ENCODE peak calls at places on chromosome 21, in four cellular contexts. K is GM12878, O is H1, B is HepG2. H is an unnamed sample.

GRCh38 chr21:28487455-28488070 is 505.1 kb downstream of the LTN1 start:
- DNase-seq in B (no peak), O (no peak), K (no peak), H (no peak)

GRCh38 chr21:38511198-38511597 is 12.9 kb upstream of the ERG start:
- DNase-seq in O (no peak), K (no peak), B (no peak), H (no peak)

GRCh38 chr21:40752125-40752524 is 94.8 kb downstream of the DSCAM start:
- DNase-seq in B (no peak), O (no peak), K (no peak), H (peak; percentile 40)

GRCh38 chr21:33362044-33362555 is 37.3 kb downstream of the IFNAR1 start:
- DNase-seq in O (peak; percentile 70), B (no peak), K (no peak), H (peak; percentile 66)

GRCh38 chr21:30502041-30502440 is at the start of gene KRTAP19-5:
- DNase-seq in O (no peak), K (no peak), B (no peak), H (no peak)

GRCh38 chr21:34791776-34792503 is 123.1 kb downstream of the CLIC6 start:
- DNase-seq in O (no peak), K (no peak), B (no peak), H (no peak)

GRCh38 chr21:31198575-31198974 is 145.5 kb downstream of the TIAM1 start:
- DNase-seq in K (no peak), O (no peak), B (peak; percentile 30), H (peak; percentile 42)

GRCh38 chr21:32516729-32517649 is 68.3 kb downstream of the TCP10L start:
- DNase-seq in O (no peak), B (no peak), K (no peak), H (no peak)

GRCh38 chr21:39114871-39115658 is 68.2 kb downstream of the PSMG1 start:
- DNase-seq in K (no peak), O (no peak), B (peak; percentile 29), H (no peak)

GRCh38 chr21:33208534-33208933 is 21.2 kb upstream of the IFNAR2 start:
- DNase-seq in O (no peak), B (no peak), K (no peak), H (no peak)

GRCh38 chr21:46211376-46211775 is 17.2 kb downstream of the LSS start:
- DNase-seq in B (no peak), O (no peak), K (no peak), H (no peak)

GRCh38 chr21:27804515-27804914 is 837.6 kb upstream of the ADAMTS5 start:
- DNase-seq in B (no peak), K (no peak), O (no peak), H (no peak)

GRCh38 chr21:18529253-18529652 is 125.7 kb upstream of the TMPRSS15 start:
- DNase-seq in O (no peak), B (no peak), K (no peak), H (no peak)

GRCh38 chr21:43770066-43770655 is 5.9 kb downstream of the CSTB start:
- DNase-seq in B (no peak), O (no peak), K (no peak), H (no peak)

GRCh38 chr21:36145259-36145658 is 10.4 kb downstream of the CBR3 start:
- DNase-seq in K (no peak), B (no peak), O (no peak), H (no peak)

GRCh38 chr21:39527664-39528381 is 76.1 kb downstream of the SH3BGR start:
- DNase-seq in O (no peak), K (no peak), B (peak; percentile 67), H (no peak)

GRCh38 chr21:34722684-34723300 is 54.0 kb downstream of the CLIC6 start:
- DNase-seq in B (no peak), K (no peak), O (peak; percentile 78), H (peak; percentile 42)

GRCh38 chr21:33198346-33199135 is 31.2 kb upstream of the IFNAR2 start:
- DNase-seq in O (no peak), B (no peak), K (no peak), H (no peak)

GRCh38 chr21:35337573-35337972 is 288.5 kb upstream of the RUNX1 start:
- DNase-seq in B (no peak), O (no peak), K (no peak), H (no peak)

GRCh38 chr21:24046816-24047443 is 1560.4 kb downstream of the MRPL39 start:
- DNase-seq in O (no peak), B (no peak), K (no peak), H (no peak)

GRCh38 chr21:31866077-31866511 is 6.7 kb upstream of the HUNK start:
- DNase-seq in K (no peak), O (peak; percentile 98), B (peak; percentile 65), H (peak; percentile 76)

GRCh38 chr21:35932232-35932911 is 128.0 kb downstream of the SETD4 start:
- DNase-seq in B (no peak), O (no peak), K (peak; percentile 36), H (no peak)

GRCh38 chr21:29704719-29705118 is 235.1 kb downstream of the GRIK1 start:
- DNase-seq in B (no peak), K (no peak), O (no peak), H (no peak)

GRCh38 chr21:34008618-34009017 is 64.8 kb upstream of the MRPS6 start:
- DNase-seq in B (no peak), O (no peak), K (no peak), H (no peak)

GRCh38 chr21:37435120-37435519 is 68.5 kb downstream of the DYRK1A start:
- DNase-seq in O (no peak), K (no peak), B (no peak), H (no peak)

GRCh38 chr21:17513214-17514123 is 626 bp downstream of the CXADR start:
- DNase-seq in B (peak; percentile 16), O (peak; percentile 67), K (no peak), H (no peak)

GRCh38 chr21:43806017-43806710 is 16.8 kb downstream of the RRP1 start:
- DNase-seq in B (no peak), O (no peak), K (no peak), H (no peak)

GRCh38 chr21:34822957-34823356 is 154.2 kb downstream of the CLIC6 start:
- DNase-seq in K (no peak), B (no peak), O (no peak), H (no peak)

GRCh38 chr21:32562426-32562825 is 22.9 kb downstream of the TCP10L start:
- DNase-seq in O (no peak), B (no peak), K (no peak), H (peak; percentile 66)

GRCh38 chr21:22201142-22201541 is 1202.9 kb downstream of the NCAM2 start:
- DNase-seq in K (no peak), B (no peak), O (no peak), H (no peak)

GRCh38 chr21:46344219-46344915 is 20.4 kb downstream of the PCNT start:
- DNase-seq in B (no peak), K (no peak), O (no peak), H (no peak)

GRCh38 chr21:36065497-36066036 is 4.3 kb upstream of the CBR1 start:
- DNase-seq in O (no peak), B (peak; percentile 72), K (no peak), H (no peak)

GRCh38 chr21:37873655-37874054 is 42.6 kb downstream of the KCNJ6 start:
- DNase-seq in K (no peak), O (no peak), B (no peak), H (no peak)

GRCh38 chr21:31172328-31172727 is 134.1 kb upstream of the KRTAP19-8 start:
- DNase-seq in O (no peak), B (no peak), K (no peak), H (no peak)

GRCh38 chr21:39720126-39720778 is 24.7 kb upstream of the IGSF5 start:
- DNase-seq in O (no peak), B (no peak), K (no peak), H (no peak)

GRCh38 chr21:45096216-45096615 is 21.8 kb downstream of the ADARB1 start:
- DNase-seq in B (no peak), K (no peak), O (no peak), H (no peak)

GRCh38 chr21:45095505-45095904 is 21.1 kb downstream of the ADARB1 start:
- DNase-seq in B (no peak), O (no peak), K (no peak), H (no peak)

GRCh38 chr21:45100866-45101265 is 26.5 kb downstream of the ADARB1 start:
- DNase-seq in K (no peak), B (no peak), O (no peak), H (no peak)

GRCh38 chr21:45097827-45098387 is 23.5 kb downstream of the ADARB1 start:
- DNase-seq in O (no peak), K (no peak), B (no peak), H (no peak)

GRCh38 chr21:45098867-45099266 is 24.5 kb downstream of the ADARB1 start:
- DNase-seq in O (no peak), B (peak; percentile 32), K (no peak), H (no peak)
- TF ChIP-seq ZNF274 in O (no peak), B (no peak), K (no peak), H (no peak)

DNA sequence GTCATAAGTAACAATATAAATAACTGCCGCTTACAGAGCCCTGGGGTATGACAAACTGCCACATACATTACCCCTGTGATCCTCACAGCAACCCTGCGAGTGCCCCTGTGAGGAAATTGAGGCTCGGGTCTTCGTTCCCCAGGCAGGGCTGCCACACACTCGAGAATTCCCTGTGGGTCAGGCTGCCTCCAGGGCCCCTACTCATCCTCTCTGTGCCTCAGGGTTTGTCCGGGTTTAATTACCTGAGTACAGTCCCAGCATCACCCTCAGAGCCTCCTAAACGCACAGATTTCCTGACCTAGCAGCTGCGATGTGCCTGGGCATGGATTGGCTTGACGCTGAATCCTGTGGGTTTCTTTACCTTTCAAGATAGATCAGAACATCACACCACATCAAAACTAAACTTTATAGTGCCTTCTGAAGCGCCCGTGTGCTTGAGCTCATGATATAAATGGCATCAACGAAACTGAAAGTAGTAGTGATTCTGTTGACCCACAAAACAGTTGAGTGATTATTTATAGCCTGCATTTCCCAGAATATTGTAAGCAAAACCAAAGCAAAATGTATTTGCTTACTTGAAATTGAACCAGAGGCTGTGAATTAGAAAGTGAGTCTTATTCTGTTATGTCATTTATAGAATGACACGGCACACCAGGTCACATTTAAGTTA is 14.0 kb downstream of the SLC37A1 start:
- DNase-seq in B (no peak), K (peak; percentile 80), O (no peak), H (no peak)
- TF ChIP-seq SUZ12 in B (no peak), K (no peak), O (no peak), H (no peak)

DNA sequence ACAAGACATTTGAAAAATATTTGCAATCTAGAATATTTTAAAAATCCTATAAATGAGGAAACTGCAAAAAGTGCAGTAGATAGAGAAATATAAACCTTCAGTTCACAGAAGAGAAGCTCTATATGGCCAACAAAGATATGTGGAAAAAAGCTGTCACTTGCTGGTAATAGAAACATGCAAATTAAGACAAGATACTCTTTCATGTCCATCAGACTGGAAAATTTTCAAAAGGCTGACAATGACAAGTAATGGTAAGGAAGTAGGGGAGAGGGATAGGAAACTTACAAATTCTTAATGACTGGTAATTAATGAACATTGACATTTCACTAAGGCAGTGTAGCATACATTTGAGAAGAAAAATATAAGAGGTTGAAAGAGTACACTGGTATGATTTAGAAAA is 147.9 kb downstream of the MRPL39 start:
- DNase-seq in B (no peak), K (no peak), O (no peak), H (no peak)
- H3K4me1 ChIP-seq in B (no peaks in the 10 kb centered on the region), K (peaks cover 67% of the 10 kb centered on the region), O (no peaks in the 10 kb centered on the region), H (no peaks in the 10 kb centered on the region)

GRCh38 chr21:41769106-41769505 is 2.3 kb upstream of the RIPK4 start:
- DNase-seq in B (no peak), K (no peak), O (no peak), H (no peak)

GRCh38 chr21:41769933-41770332 is 3.1 kb upstream of the RIPK4 start:
- DNase-seq in B (no peak), O (no peak), K (no peak), H (no peak)

GRCh38 chr21:41769521-41769920 is 2.7 kb upstream of the RIPK4 start:
- DNase-seq in K (no peak), B (no peak), O (no peak), H (no peak)

GRCh38 chr21:41767606-41768370 is 936 bp upstream of the RIPK4 start:
- DNase-seq in B (no peak), O (no peak), K (no peak), H (no peak)

GRCh38 chr21:41768371-41769042 is 1.7 kb upstream of the RIPK4 start:
- DNase-seq in B (peak; percentile 95), O (no peak), K (no peak), H (no peak)
- TF ChIP-seq ZNF274 in B (no peak), O (no peak), K (no peak), H (no peak)

H was measured in NT2/D1.